ENCODE peak calls at places on chromosome 15, in six cellular contexts. F is SW480, J is mesenteric fat pad, T is left ventricle myocardium superior, C is hippocampal formation, Z is foreskin fibroblast. L is an unnamed sample.

GRCh38 chr15:61654918-61655317 is 405.3 kb downstream of the VPS13C start:
- DNase-seq in F (no peak), T (peak), J (no peak), Z (no peak), C (no peak), L (no peak)

GRCh38 chr15:64536244-64536836 is 76.0 kb downstream of the ZNF609 start:
- DNase-seq in C (no peak), T (no peak), J (no peak), F (peak), Z (peak), L (peak)

GRCh38 chr15:66757521-66757920 is 55.5 kb downstream of the SMAD6 start:
- DNase-seq in J (no peak), F (no peak), C (no peak), Z (no peak), T (no peak), L (no peak)

GRCh38 chr15:66894363-66894762 is 171.0 kb upstream of the SMAD3 start:
- DNase-seq in C (no peak), J (no peak), F (no peak), T (no peak), Z (no peak), L (no peak)

GRCh38 chr15:39624806-39625205 is 43.9 kb downstream of the THBS1 start:
- DNase-seq in T (peak), F (peak), C (no peak), Z (peak), J (no peak), L (peak)

GRCh38 chr15:66673410-66674322 is 28.4 kb upstream of the SMAD6 start:
- DNase-seq in F (peak), Z (no peak), J (no peak), C (no peak), T (peak), L (peak)

GRCh38 chr15:72313448-72313840 is 6.5 kb downstream of the CELF6 start:
- DNase-seq in F (no peak), C (no peak), T (no peak), Z (no peak), J (no peak), L (no peak)

GRCh38 chr15:77667835-77668234 is 35.1 kb upstream of the LINGO1 start:
- DNase-seq in F (no peak), Z (no peak), T (no peak), C (no peak), J (no peak), L (no peak)

GRCh38 chr15:95501865-95502264 is 828.6 kb upstream of the NR2F2 start:
- DNase-seq in C (no peak), Z (no peak), T (no peak), J (no peak), F (no peak), L (no peak)

GRCh38 chr15:43854801-43855200 is 28.0 kb downstream of the WDR76 start:
- DNase-seq in C (no peak), Z (peak), J (no peak), F (no peak), T (no peak), L (no peak)

L was measured in HT-29.